ENCODE peak calls at places on chromosomes 13 and 19, in six cellular contexts. I, A, W, T, R and O are unnamed samples.

GRCh38 chr13:44378277-44378676 is 4.7 kb downstream of the SERP2 start:
- DNase-seq in R (no peak), T (no peak), W (no peak), I (no peak), A (no peak), O (no peak)

GRCh38 chr19:11130824-11131455 is 24.6 kb downstream of the SPC24 start:
- DNase-seq in R (peak), W (peak), T (no peak), I (peak), A (peak), O (peak)

GRCh38 chr13:109297628-109298027 is 488.8 kb downstream of the IRS2 start:
- DNase-seq in A (peak), T (no peak), W (no peak), R (no peak), I (peak), O (no peak)

GRCh38 chr19:38705197-38706019 is 38.9 kb downstream of the CAPN12 start:
- DNase-seq in W (no peak), A (no peak), R (no peak), I (no peak), T (no peak), O (no peak)

GRCh38 chr13:102091231-102091630 is 310.6 kb downstream of the FGF14 start:
- DNase-seq in A (peak), R (no peak), W (no peak), T (no peak), I (no peak), O (no peak)

GRCh38 chr13:49259586-49259985 is 11.9 kb downstream of the CDADC1 start:
- DNase-seq in A (no peak), W (no peak), R (no peak), T (no peak), I (no peak), O (no peak)

GRCh38 chr13:59120297-59120843 is 1043.4 kb downstream of the DIAPH3 start:
- DNase-seq in I (peak), A (no peak), W (no peak), T (no peak), R (no peak), O (no peak)

GRCh38 chr13:113550453-113550852 is 34.1 kb upstream of the TFDP1 start:
- DNase-seq in R (no peak), A (no peak), T (no peak), W (no peak), I (no peak), O (no peak)

GRCh38 chr13:96821381-96821780 is 172.9 kb downstream of the OXGR1 start:
- DNase-seq in W (no peak), A (peak), R (no peak), T (no peak), I (peak), O (no peak)

GRCh38 chr19:45739498-45740439 is 6.5 kb downstream of the MEIOSIN start:
- DNase-seq in A (peak), T (no peak), R (no peak), W (no peak), I (no peak), O (no peak)

GRCh38 chr19:8473652-8474476 is 28.6 kb downstream of the PRAM1 start:
- DNase-seq in R (no peak), T (no peak), I (no peak), W (no peak), A (no peak), O (no peak)

GRCh38 chr19:18464646-18465045 is 26.7 kb upstream of the ISYNA1 start:
- DNase-seq in R (peak), I (peak), T (no peak), W (no peak), A (peak), O (no peak)

GRCh38 chr19:7326105-7326877 is 22.4 kb upstream of the ARHGEF18 start:
- DNase-seq in W (no peak), I (peak), T (no peak), A (peak), R (peak), O (no peak)

GRCh38 chr13:99208845-99209527 is 8.3 kb downstream of the UBAC2 start:
- DNase-seq in W (no peak), I (no peak), R (no peak), A (no peak), T (no peak), O (no peak)

GRCh38 chr19:3175761-3176714 is 2.5 kb upstream of the S1PR4 start:
- DNase-seq in I (no peak), R (peak), A (peak), T (no peak), W (no peak), O (no peak)

GRCh38 chr19:51702103-51702753 is 9.1 kb downstream of the SPACA6 start:
- DNase-seq in A (no peak), R (peak), I (peak), W (no peak), T (no peak), O (no peak)

GRCh38 chr19:44878119-44878865 is 12.8 kb upstream of the TOMM40 start:
- DNase-seq in I (no peak), W (no peak), T (no peak), A (no peak), R (no peak), O (no peak)

GRCh38 chr19:54102421-54103169 is at the start of gene NDUFA3:
- DNase-seq in I (peak), W (peak), T (peak), A (peak), R (peak), O (peak)

GRCh38 chr19:3573162-3573857 is 566 bp downstream of the HMG20B start:
- DNase-seq in T (no peak), W (no peak), I (no peak), A (no peak), R (no peak), O (no peak)